ENCODE peak calls at places on chromosomes 7 and 10, in seven cellular contexts. W, M, C, N, E, S and L are unnamed samples. For H3K9me3, the result is how much of the 10 kb centered on the place peaks cover.

GRCh38 chr10:74361678-74362077 is 210.7 kb downstream of the ADK start:
- DNase-seq in E (no peak), M (no peak), S (no peak), C (no peak), N (no peak), W (no peak), L (no peak)

GRCh38 chr10:91632671-91633550 is at the start of gene PPP1R3C:
- DNase-seq in E (peak), C (peak), M (peak), W (peak), S (peak), N (peak), L (peak)

GRCh38 chr7:75856562-75856961 is 22.3 kb upstream of the RHBDD2 start:
- DNase-seq in C (no peak), S (no peak), N (no peak), E (no peak), M (no peak), W (no peak), L (no peak)

GRCh38 chr10:43355749-43356371 is 15.6 kb upstream of the FXYD4 start:
- DNase-seq in N (no peak), C (no peak), W (no peak), S (no peak), M (no peak), E (peak), L (no peak)

GRCh38 chr7:83681200-83681599 is 32.3 kb upstream of the SEMA3E start:
- DNase-seq in C (no peak), E (no peak), S (no peak), N (no peak), M (no peak), W (no peak), L (no peak)

GRCh38 chr7:133139350-133139749 is 57.5 kb upstream of the CHCHD3 start:
- DNase-seq in M (peak), W (no peak), N (peak), C (no peak), E (peak), S (no peak), L (no peak)

GRCh38 chr7:20519641-20520040 is 95.8 kb upstream of the ABCB5 start:
- DNase-seq in N (no peak), C (no peak), E (no peak), M (no peak), S (no peak), W (no peak), L (no peak)

GRCh38 chr10:132586731-132587130 is 49.1 kb downstream of the INPP5A start:
- DNase-seq in C (no peak), M (no peak), W (no peak), N (no peak), S (no peak), E (no peak), L (no peak)

GRCh38 chr10:104088239-104088638 is 2.6 kb upstream of the COL17A1 start:
- DNase-seq in E (no peak), C (no peak), W (no peak), S (no peak), N (no peak), M (no peak), L (no peak)

GRCh38 chr10:22832198-22832597 is 95.7 kb upstream of the ARMC3 start:
- DNase-seq in N (no peak), S (no peak), W (no peak), E (no peak), C (no peak), M (no peak), L (no peak)

GRCh38 chr10:14016011-14016536 is 314.6 kb downstream of the FRMD4A start:
- DNase-seq in M (no peak), S (no peak), W (no peak), C (no peak), E (no peak), N (no peak), L (peak)

GRCh38 chr10:132328130-132328529 is 3.9 kb upstream of the LRRC27 start:
- DNase-seq in N (no peak), W (no peak), M (no peak), S (peak), E (no peak), C (no peak), L (no peak)

GRCh38 chr7:142711722-142712616 is 37.3 kb upstream of the PRSS1 start:
- DNase-seq in W (peak), M (peak), S (no peak), N (peak), E (peak), C (no peak), L (no peak)

GRCh38 chr7:8255680-8256656 is 6.0 kb downstream of the ICA1 start:
- DNase-seq in S (no peak), N (no peak), E (no peak), W (no peak), C (no peak), M (no peak), L (no peak)

GRCh38 chr10:116689096-116689495 is 53.3 kb downstream of the HSPA12A start:
- DNase-seq in S (no peak), W (no peak), E (no peak), C (no peak), N (no peak), M (no peak), L (no peak)

GRCh38 chr10:71728218-71728737 is 8.7 kb upstream of the C10orf105 start:
- DNase-seq in C (no peak), E (no peak), S (peak), N (no peak), M (no peak), W (peak), L (no peak)

GRCh38 chr7:48481235-48481634 is 310.0 kb downstream of the ABCA13 start:
- DNase-seq in C (no peak), E (no peak), W (no peak), M (no peak), S (no peak), N (no peak), L (no peak)

GRCh38 chr10:83176901-83177300 is 962.4 kb upstream of the GHITM start:
- DNase-seq in M (no peak), S (no peak), N (no peak), E (no peak), C (no peak), W (no peak), L (no peak)

DNA sequence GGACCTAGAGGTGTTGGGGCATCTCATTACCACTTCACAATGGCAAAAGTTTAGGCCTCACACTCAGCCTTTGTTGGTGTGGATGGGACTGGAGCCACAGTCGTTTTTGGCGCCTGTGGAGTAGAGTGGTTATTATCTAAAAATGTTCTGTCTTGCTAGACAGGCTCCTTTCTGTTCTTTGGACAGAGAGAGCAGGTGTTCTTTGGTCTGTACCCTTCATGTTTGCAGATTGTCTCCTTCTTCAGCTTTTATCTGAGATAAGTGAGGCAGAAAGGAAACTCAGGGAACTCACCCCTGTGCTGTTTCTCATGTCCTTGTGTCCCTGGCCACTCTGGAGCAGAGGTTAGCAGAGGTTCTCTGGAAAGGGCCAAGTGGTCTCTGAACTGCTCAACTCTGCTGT is 103.7 kb downstream of the CCNY start:
- DNase-seq in C (no peak), S (no peak), E (no peak), N (no peak), W (no peak), M (no peak), L (no peak)
- H3K27ac ChIP-seq in C (no peak), S (no peak), E (no peak), N (no peak), W (no peak), M (no peak), L (no peak)

GRCh38 chr10:38119038-38119437 is 24.9 kb downstream of the ZNF37A start:
- DNase-seq in S (no peak), C (no peak), E (no peak), M (no peak), W (no peak), N (no peak), L (no peak)
- H3K9me3 ChIP-seq in S (half or more), C (half or more), E (half or more), M (under half), W (under half), N (under half), L (under half)

GRCh38 chr7:35474100-35474499 is 220.2 kb upstream of the TBX20 start:
- DNase-seq in W (no peak), N (no peak), S (no peak), E (no peak), C (no peak), M (no peak), L (no peak)

GRCh38 chr7:35483568-35483967 is 211.4 kb downstream of the HERPUD2 start:
- DNase-seq in E (no peak), C (no peak), N (no peak), M (no peak), W (no peak), S (no peak), L (no peak)

GRCh38 chr7:35482231-35482630 is 212.7 kb downstream of the HERPUD2 start:
- DNase-seq in N (no peak), S (no peak), M (no peak), W (no peak), E (no peak), C (no peak), L (no peak)

GRCh38 chr7:35477609-35478008 is 217.3 kb downstream of the HERPUD2 start:
- DNase-seq in C (no peak), S (no peak), W (no peak), N (no peak), E (no peak), M (no peak), L (no peak)
- TF ChIP-seq CTCF in C (no peak), S (no peak), W (no peak), N (no peak), E (no peak), M (no peak), L (no peak)

GRCh38 chr7:21616796-21617436 is 74.1 kb downstream of the DNAH11 start:
- DNase-seq in C (no peak), S (no peak), N (no peak), E (peak), M (peak), W (no peak), L (no peak)
- H3K27ac ChIP-seq in C (no peak), S (no peak), N (no peak), E (peak), M (peak), W (no peak), L (no peak)

GRCh38 chr10:131071721-131072120 is 239.8 kb downstream of the TCERG1L start:
- DNase-seq in E (no peak), M (no peak), S (peak), C (no peak), N (no peak), W (no peak), L (no peak)
- H3K9me3 ChIP-seq in E (under half), M (under half), S (under half), C (under half), N (under half), W (under half), L (under half)

DNA sequence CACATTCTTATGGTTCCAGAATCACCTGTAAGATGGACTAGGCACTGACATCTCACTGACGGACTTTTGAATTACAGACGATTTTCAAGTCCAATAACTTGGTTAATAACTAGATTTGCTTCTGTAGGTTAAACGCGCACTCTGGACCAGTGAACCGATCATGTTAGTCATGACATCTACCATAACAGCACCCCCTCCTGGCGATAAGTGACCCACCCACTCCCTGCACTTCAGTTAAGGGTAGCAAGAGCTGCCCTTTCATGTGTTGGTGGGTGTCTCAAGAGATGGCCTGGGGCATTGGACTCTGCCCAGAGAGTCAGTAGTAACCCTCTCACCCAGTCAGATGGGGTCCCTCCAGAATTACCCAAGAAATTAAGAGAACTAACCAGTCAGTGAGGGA is 12.9 kb downstream of the GRM8 start:
- DNase-seq in S (no peak), C (no peak), W (no peak), E (peak), N (no peak), M (no peak), L (no peak)
- TF ChIP-seq CTCF in S (no peak), C (no peak), W (no peak), E (no peak), N (no peak), M (no peak), L (no peak)

GRCh38 chr10:101696632-101697031 is 1.7 kb upstream of the FBXW4 start:
- DNase-seq in S (no peak), M (no peak), W (no peak), N (no peak), E (no peak), C (no peak), L (no peak)

GRCh38 chr10:101693701-101694055 is 1.3 kb downstream of the FBXW4 start:
- DNase-seq in E (peak), W (peak), M (peak), S (no peak), C (no peak), N (peak), L (no peak)

GRCh38 chr10:101694674-101695403 is at the start of gene FBXW4:
- DNase-seq in C (peak), E (peak), W (peak), N (peak), M (peak), S (peak), L (peak)

GRCh38 chr10:101694056-101694673 is 805 bp downstream of the FBXW4 start:
- DNase-seq in C (peak), E (peak), S (peak), N (peak), W (peak), M (peak), L (peak)

GRCh38 chr10:101695404-101695732 is 398 bp upstream of the FBXW4 start:
- DNase-seq in N (no peak), S (no peak), W (no peak), E (no peak), C (no peak), M (no peak), L (no peak)
- H3K27ac ChIP-seq in N (peak), S (peak), W (peak), E (peak), C (peak), M (peak), L (peak)

DNA sequence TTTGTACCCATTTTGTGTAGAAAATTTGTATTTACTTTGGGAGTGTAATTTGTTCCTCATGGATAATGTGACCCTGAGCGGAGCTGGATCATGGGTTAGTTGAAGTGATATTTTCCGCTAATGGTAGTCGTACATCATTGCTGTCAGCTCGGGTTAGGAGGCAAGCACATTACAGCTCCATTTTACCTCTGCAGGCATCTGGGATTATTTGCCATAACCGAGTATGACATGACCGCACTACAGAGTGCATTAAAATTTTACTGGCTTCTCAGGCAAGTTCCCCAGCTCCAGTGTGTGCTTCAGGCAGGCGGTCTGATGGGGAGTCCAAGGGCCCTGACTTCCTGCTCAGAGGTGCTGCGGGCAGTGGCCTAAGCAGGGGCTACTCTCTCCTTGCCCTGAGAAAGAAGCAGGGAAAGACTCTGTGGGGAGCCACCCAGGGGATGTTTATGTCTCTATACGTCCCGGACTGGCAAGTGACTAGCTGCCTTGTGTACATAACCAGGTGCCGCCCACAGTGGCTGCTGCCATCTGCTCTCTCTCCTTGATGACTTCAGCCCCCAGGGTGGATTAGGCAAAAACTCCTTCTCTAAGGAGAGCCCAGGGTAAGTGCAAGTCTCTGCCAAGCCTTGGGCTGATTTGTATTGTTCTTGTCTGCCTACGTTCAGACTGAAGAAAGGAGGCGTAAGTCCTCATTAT is 685.3 kb upstream of the GALNT17 start:
- DNase-seq in M (no peak), W (no peak), E (no peak), N (no peak), C (no peak), S (no peak), L (no peak)
- H3K9me3 ChIP-seq in M (under half), W (under half), E (under half), N (under half), C (under half), S (under half), L (under half)